ENCODE peak calls at places on chromosomes 3 and 15, in five cellular contexts. V, W, M, C and T are unnamed samples.

GRCh38 chr3:17258823-17259436 is 374.2 kb downstream of the PLCL2 start:
- DNase-seq in W (no peak), V (peak; percentile 51), M (no peak), C (peak; percentile 49), T (peak; percentile 1)

GRCh38 chr3:136602818-136603217 is 149.4 kb downstream of the STAG1 start:
- DNase-seq in W (no peak), M (no peak), C (no peak), V (no peak), T (no peak)

GRCh38 chr15:34435658-34436057 is 1.9 kb downstream of the GOLGA8A start:
- DNase-seq in W (no peak), C (no peak), M (no peak), V (no peak), T (no peak)

GRCh38 chr3:123409443-123410148 is 39.3 kb downstream of the ADCY5 start:
- DNase-seq in C (no peak), M (no peak), V (no peak), W (no peak), T (no peak)

GRCh38 chr15:87703238-87704111 is 553.1 kb downstream of the NTRK3 start:
- DNase-seq in M (no peak), C (no peak), W (no peak), V (no peak), T (no peak)

GRCh38 chr15:38440353-38441129 is 13.4 kb upstream of the FAM98B start:
- DNase-seq in W (peak; percentile 37), C (peak; percentile 61), V (peak; percentile 67), M (no peak), T (peak; percentile 75)

GRCh38 chr3:143718463-143718862 is 129.8 kb downstream of the SLC9A9 start:
- DNase-seq in M (no peak), C (no peak), W (no peak), V (no peak), T (no peak)

GRCh38 chr15:57057134-57057930 is 138.9 kb downstream of the TCF12 start:
- DNase-seq in W (no peak), C (no peak), V (peak; percentile 21), M (no peak), T (no peak)

GRCh38 chr3:185318136-185318535 is 44.8 kb upstream of the MAP3K13 start:
- DNase-seq in W (no peak), C (peak; percentile 46), M (no peak), V (peak; percentile 19), T (no peak)

GRCh38 chr15:67832965-67833503 is 6.8 kb downstream of the RNU6-1 start:
- DNase-seq in C (peak; percentile 58), V (no peak), M (no peak), W (no peak), T (no peak)

GRCh38 chr15:57376695-57377477 is 581 bp downstream of the CGNL1 start:
- DNase-seq in C (peak; percentile 63), W (no peak), V (peak; percentile 39), M (peak; percentile 41), T (no peak)

GRCh38 chr3:123143669-123144411 is 57.9 kb upstream of the SEC22A start:
- DNase-seq in M (peak; percentile 43), W (no peak), C (peak; percentile 32), V (no peak), T (no peak)

GRCh38 chr3:158471639-158472294 is 99.2 kb upstream of the MLF1 start:
- DNase-seq in M (no peak), C (no peak), V (peak; percentile 94), W (no peak), T (no peak)

GRCh38 chr3:66372681-66373350 is 128.0 kb downstream of the LRIG1 start:
- DNase-seq in M (no peak), C (peak; percentile 27), W (peak; percentile 46), V (peak; percentile 29), T (peak; percentile 59)

GRCh38 chr3:181919375-181919774 is 207.7 kb downstream of the SOX2 start:
- DNase-seq in M (no peak), C (no peak), W (no peak), V (no peak), T (no peak)

GRCh38 chr3:103218793-103219192 is 784.0 kb downstream of the ZPLD1 start:
- DNase-seq in C (no peak), M (no peak), W (no peak), V (no peak), T (no peak)

GRCh38 chr3:184540777-184541681 is 20.6 kb upstream of the EPHB3 start:
- DNase-seq in V (peak; percentile 51), C (peak; percentile 81), M (peak; percentile 59), W (peak; percentile 76), T (peak; percentile 76)

GRCh38 chr3:143119009-143119914 is at the start of gene CHST2:
- DNase-seq in W (peak; percentile 65), C (peak; percentile 91), V (peak; percentile 73), M (peak; percentile 61), T (peak; percentile 86)

GRCh38 chr3:170429050-170429449 is 10.4 kb downstream of the CLDN11 start:
- DNase-seq in C (no peak), V (peak; percentile 16), W (no peak), M (no peak), T (no peak)

GRCh38 chr15:83733206-83733605 is 79.3 kb downstream of the ADAMTSL3 start:
- DNase-seq in V (no peak), C (no peak), W (no peak), M (no peak), T (no peak)

GRCh38 chr3:66585696-66586095 is 84.9 kb upstream of the LRIG1 start:
- DNase-seq in C (no peak), V (no peak), M (no peak), W (no peak), T (no peak)

GRCh38 chr3:52435246-52436101 is 9.4 kb downstream of the SEMA3G start:
- DNase-seq in V (no peak), C (no peak), M (peak; percentile 16), W (no peak), T (no peak)

GRCh38 chr3:75768303-75769017 is 16.9 kb downstream of the ZNF717 start:
- DNase-seq in W (no peak), C (no peak), M (no peak), V (no peak), T (no peak)

GRCh38 chr3:156317457-156317856 is 197.1 kb downstream of the KCNAB1 start:
- DNase-seq in W (no peak), M (no peak), V (peak; percentile 96), C (no peak), T (no peak)

GRCh38 chr3:194851254-194851653 is 165.6 kb downstream of the FAM43A start:
- DNase-seq in C (no peak), W (no peak), M (no peak), V (no peak), T (no peak)

GRCh38 chr3:45123030-45123429 is 23.1 kb downstream of the CDCP1 start:
- DNase-seq in V (peak; percentile 12), M (no peak), C (no peak), W (no peak), T (no peak)

GRCh38 chr15:54026891-54027290 is 48.6 kb downstream of the UNC13C start:
- DNase-seq in W (no peak), M (no peak), C (no peak), V (no peak), T (no peak)

GRCh38 chr15:30962079-30962478 is 29.3 kb downstream of the MTMR10 start:
- DNase-seq in W (no peak), C (no peak), M (no peak), V (no peak), T (no peak)

GRCh38 chr15:30958219-30958618 is 33.2 kb downstream of the MTMR10 start:
- DNase-seq in W (no peak), C (no peak), M (no peak), V (no peak), T (no peak)

GRCh38 chr15:30963681-30964080 is 27.7 kb downstream of the MTMR10 start:
- DNase-seq in M (no peak), V (no peak), W (no peak), C (no peak), T (no peak)

GRCh38 chr15:30962659-30963058 is 28.8 kb downstream of the MTMR10 start:
- DNase-seq in V (no peak), C (no peak), W (no peak), M (no peak), T (no peak)
- H3K27ac ChIP-seq in V (no peak overlapping the region), C (no peak overlapping the region), W (no peak overlapping the region), M (no peak overlapping the region), T (no peak overlapping the region)

DNA sequence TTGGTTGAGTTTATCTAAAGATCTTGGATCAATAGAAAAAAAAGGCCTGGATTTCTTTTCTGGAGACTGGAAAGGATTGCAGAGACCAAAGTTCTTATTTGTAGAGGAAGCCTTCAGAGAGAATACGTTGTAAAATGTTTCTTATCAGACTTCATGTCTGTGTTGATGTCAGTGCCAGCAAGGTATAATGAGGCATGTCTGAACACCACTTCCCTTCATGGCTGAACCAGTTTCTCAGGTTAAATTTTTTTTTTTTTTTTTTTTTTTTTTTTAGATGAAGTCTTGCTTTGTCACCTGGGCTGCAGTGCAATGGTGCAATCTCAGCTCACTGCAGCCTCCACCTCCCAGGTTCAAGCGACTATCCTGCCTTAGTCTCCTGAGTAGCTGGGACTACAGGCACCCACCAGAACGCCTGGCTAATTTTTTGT is 17.8 kb upstream of the ZNF774 start:
- DNase-seq in M (no peak), C (no peak), W (no peak), V (no peak), T (no peak)
- H3K27ac ChIP-seq in M (no peak overlapping the region), C (no peak overlapping the region), W (no peak overlapping the region), V (no peak overlapping the region), T (no peak overlapping the region)

GRCh38 chr15:90020041-90020735 is 19.1 kb downstream of the ZNF710 start:
- DNase-seq in W (no peak), C (no peak), V (peak; percentile 55), M (no peak), T (no peak)
- H3K27ac ChIP-seq in W (no peak overlapping the region), C (no peak overlapping the region), V (peak overlapping the region; percentile 75), M (no peak overlapping the region), T (no peak overlapping the region)

DNA sequence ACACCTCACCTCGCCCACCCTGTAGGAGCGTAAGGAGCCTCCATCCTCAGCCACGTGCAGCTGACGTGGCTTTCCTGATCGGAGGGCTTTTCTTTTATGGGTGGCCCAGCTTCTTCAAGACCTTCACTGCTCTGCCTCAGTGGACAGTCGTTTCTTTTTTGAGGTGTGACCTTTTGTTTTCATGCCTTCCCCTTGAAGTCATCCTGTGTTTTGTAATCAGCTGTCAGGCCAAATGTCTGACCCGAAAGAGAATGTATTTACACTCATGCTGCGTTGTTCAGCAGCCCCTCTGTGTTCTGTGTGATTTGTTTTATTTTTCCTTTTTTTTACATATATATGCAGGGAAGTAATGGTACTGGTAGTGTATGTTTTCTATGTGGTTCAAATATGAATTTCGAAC is 41.8 kb downstream of the CCK start:
- DNase-seq in C (no peak), W (no peak), V (no peak), M (no peak), T (no peak)
- H3K27ac ChIP-seq in C (no peak overlapping the region), W (no peak overlapping the region), V (no peak overlapping the region), M (no peak overlapping the region), T (no peak overlapping the region)

GRCh38 chr3:43287514-43287913 is 1.2 kb downstream of the SNRK start:
- DNase-seq in W (no peak), M (no peak), V (peak; percentile 33), C (no peak), T (no peak)
- H3K27ac ChIP-seq in W (peak overlapping the region; percentile 70), M (peak overlapping the region; percentile 91), V (peak overlapping the region; percentile 100), C (no peak overlapping the region), T (peak overlapping the region; percentile 89)

GRCh38 chr15:40838756-40839155 is 5.1 kb upstream of the SPINT1 start:
- DNase-seq in V (no peak), C (no peak), M (no peak), W (no peak), T (no peak)
- H3K27ac ChIP-seq in V (no peak overlapping the region), C (no peak overlapping the region), M (no peak overlapping the region), W (no peak overlapping the region), T (no peak overlapping the region)

GRCh38 chr15:77336006-77336405 is 83.9 kb downstream of the PEAK1 start:
- DNase-seq in V (no peak), M (no peak), W (no peak), C (no peak), T (no peak)
- H3K27ac ChIP-seq in V (no peak overlapping the region), M (no peak overlapping the region), W (no peak overlapping the region), C (no peak overlapping the region), T (no peak overlapping the region)